ENCODE peak calls at places on chromosomes 3 and 15, in five cellular contexts. H is GM23338, C is bronchial epithelial cell, I is neural crest cell, Y is fibroblast of pulmonary artery. S is an unnamed sample.

GRCh38 chr3:96083610-96084009 is 730.8 kb upstream of the EPHA6 start:
- DNase-seq in H (no peak), C (no peak), I (no peak), Y (no peak), S (no peak)

GRCh38 chr15:65796610-65797012 is 4.5 kb upstream of the DENND4A start:
- DNase-seq in H (no peak), C (peak), I (no peak), Y (peak), S (no peak)

GRCh38 chr3:127900536-127900935 is 14.5 kb upstream of the KBTBD12 start:
- DNase-seq in H (no peak), C (no peak), I (no peak), Y (no peak), S (no peak)

GRCh38 chr3:161316006-161316689 is 55.2 kb downstream of the SPTSSB start:
- DNase-seq in H (no peak), C (peak), I (no peak), Y (peak), S (no peak)

GRCh38 chr3:160618363-160618762 is 53.0 kb upstream of the KPNA4 start:
- DNase-seq in H (no peak), C (no peak), I (no peak), Y (no peak), S (no peak)

GRCh38 chr3:194952882-194953281 is 267.2 kb downstream of the FAM43A start:
- DNase-seq in H (peak), C (no peak), I (no peak), Y (no peak), S (no peak)

GRCh38 chr3:106184540-106185457 is 316.0 kb upstream of the CBLB start:
- DNase-seq in H (no peak), C (no peak), I (no peak), Y (no peak), S (peak)

GRCh38 chr15:71440479-71441071 is 325.3 kb downstream of the THSD4 start:
- DNase-seq in H (peak), C (peak), I (no peak), Y (peak), S (peak)

GRCh38 chr15:64883097-64883581 is 28.6 kb upstream of the ANKDD1A start:
- DNase-seq in H (no peak), C (peak), I (no peak), Y (peak), S (peak)

GRCh38 chr3:119990888-119991287 is 103.4 kb downstream of the GSK3B start:
- DNase-seq in H (no peak), C (peak), I (no peak), Y (peak), S (no peak)

GRCh38 chr3:157410945-157411344 is 25.7 kb upstream of the PTX3 start:
- DNase-seq in H (no peak), C (no peak), I (no peak), Y (no peak), S (no peak)

GRCh38 chr15:25933456-25934158 is 70.5 kb upstream of the ATP10A start:
- DNase-seq in H (peak), C (peak), I (peak), Y (peak), S (peak)

GRCh38 chr15:75578948-75579908 is at the start of gene PTPN9:
- DNase-seq in H (peak), C (peak), I (peak), Y (peak), S (peak)

GRCh38 chr3:186909078-186909853 is 21.1 kb upstream of the ST6GAL1 start:
- DNase-seq in H (peak), C (no peak), I (no peak), Y (no peak), S (no peak)

GRCh38 chr3:50885491-50885890 is 210.8 kb downstream of the DOCK3 start:
- DNase-seq in H (peak), C (peak), I (no peak), Y (no peak), S (no peak)

GRCh38 chr3:173066044-173066679 is 74.9 kb downstream of the SPATA16 start:
- DNase-seq in H (no peak), C (peak), I (no peak), Y (peak), S (no peak)

GRCh38 chr3:108391917-108392585 is 95.7 kb downstream of the HHLA2 start:
- DNase-seq in H (no peak), C (peak), I (no peak), Y (peak), S (no peak)

GRCh38 chr15:65578904-65579728 is 31.8 kb downstream of the INTS14 start:
- DNase-seq in H (peak), C (no peak), I (no peak), Y (no peak), S (no peak)

GRCh38 chr15:38531509-38531908 is 33.1 kb downstream of the RASGRP1 start:
- DNase-seq in H (no peak), C (peak), I (no peak), Y (peak), S (no peak)

GRCh38 chr15:68768321-68768720 is 52.4 kb downstream of the ANP32A start:
- DNase-seq in H (no peak), C (peak), I (no peak), Y (no peak), S (no peak)

GRCh38 chr3:132721479-132722164 is 587 bp downstream of the NPHP3 start:
- DNase-seq in H (peak), C (peak), I (no peak), Y (peak), S (no peak)

GRCh38 chr15:57559875-57560274 is 31.8 kb upstream of the MYZAP start:
- DNase-seq in H (peak), C (peak), I (peak), Y (peak), S (peak)

GRCh38 chr3:46707601-46708011 is 6.4 kb downstream of the TMIE start:
- DNase-seq in H (no peak), C (no peak), I (no peak), Y (no peak), S (no peak)

GRCh38 chr3:46709147-46709654 is 8.0 kb downstream of the TMIE start:
- DNase-seq in H (no peak), C (no peak), I (no peak), Y (no peak), S (no peak)

GRCh38 chr3:46706771-46707582 is 5.8 kb downstream of the TMIE start:
- DNase-seq in H (peak), C (no peak), I (no peak), Y (no peak), S (no peak)

GRCh38 chr3:46709721-46710120 is 7.9 kb downstream of the PRSS50 start:
- DNase-seq in H (no peak), C (no peak), I (no peak), Y (no peak), S (no peak)

GRCh38 chr3:46708401-46709146 is 7.4 kb downstream of the TMIE start:
- DNase-seq in H (no peak), C (no peak), I (no peak), Y (no peak), S (no peak)
- TF ChIP-seq CTCF in H (no peak), C (no peak), I (no peak), Y (no peak), S (no peak)

GRCh38 chr15:30042556-30042955 is 40.2 kb upstream of the GOLGA8J start:
- DNase-seq in H (no peak), C (no peak), I (no peak), Y (peak), S (no peak)

GRCh38 chr15:30044377-30044776 is 38.4 kb upstream of the GOLGA8J start:
- DNase-seq in H (no peak), C (no peak), I (no peak), Y (no peak), S (no peak)

GRCh38 chr15:30041868-30042267 is 40.9 kb upstream of the GOLGA8J start:
- DNase-seq in H (no peak), C (no peak), I (no peak), Y (no peak), S (no peak)

GRCh38 chr15:30046414-30046813 is 36.3 kb upstream of the GOLGA8J start:
- DNase-seq in H (no peak), C (no peak), I (no peak), Y (no peak), S (no peak)

GRCh38 chr15:30043211-30043655 is 39.5 kb upstream of the GOLGA8J start:
- DNase-seq in H (no peak), C (peak), I (no peak), Y (peak), S (no peak)
- TF ChIP-seq CTCF in H (peak), C (peak), I (no peak), Y (peak), S (no peak)

DNA sequence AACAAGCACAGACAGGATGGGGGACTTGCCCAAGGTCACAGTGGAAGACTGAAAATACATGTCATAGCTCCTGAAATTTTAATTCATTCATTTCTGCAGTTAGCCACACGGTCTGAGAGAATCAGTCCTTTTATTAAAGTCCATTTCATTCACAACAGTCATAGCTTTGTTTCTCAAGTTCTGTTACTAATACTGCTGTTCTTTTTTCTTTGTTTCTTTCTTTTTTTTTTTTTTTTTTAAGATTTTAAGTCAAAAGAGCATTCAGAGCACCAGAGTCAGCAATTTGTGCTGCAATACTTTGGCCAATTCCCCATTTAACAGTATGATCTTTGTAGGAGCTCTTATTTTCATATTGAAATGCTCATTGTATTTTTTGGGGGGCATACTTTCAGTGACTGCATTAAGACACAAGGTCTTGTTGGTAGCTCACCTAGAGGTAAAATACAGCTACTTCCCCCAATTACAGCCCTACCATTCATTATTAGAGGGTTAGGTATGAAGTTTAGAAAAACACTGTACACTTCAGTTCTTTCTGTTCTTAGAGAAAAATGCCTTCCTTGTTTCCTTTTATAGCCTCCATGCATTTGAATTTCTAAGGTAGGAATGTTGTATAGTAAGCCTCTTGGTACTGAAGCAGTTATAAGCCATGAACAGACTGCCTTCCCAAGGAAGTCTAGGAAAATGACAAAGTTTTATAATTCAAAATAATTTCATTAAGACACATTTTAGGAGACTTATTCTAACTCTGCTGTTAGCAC is 9.6 kb downstream of the GALK2 start:
- DNase-seq in H (no peak), C (peak), I (no peak), Y (no peak), S (no peak)
- TF ChIP-seq CTCF in H (no peak), C (no peak), I (no peak), Y (no peak), S (no peak)

GRCh38 chr3:8975081-8976020 is 12.1 kb upstream of the RAD18 start:
- DNase-seq in H (peak), C (no peak), I (no peak), Y (no peak), S (no peak)

GRCh38 chr3:8974458-8974857 is 11.2 kb upstream of the RAD18 start:
- DNase-seq in H (no peak), C (no peak), I (no peak), Y (no peak), S (no peak)

GRCh38 chr3:8969246-8969645 is 6.0 kb upstream of the RAD18 start:
- DNase-seq in H (no peak), C (no peak), I (no peak), Y (no peak), S (no peak)

GRCh38 chr3:8970971-8971589 is 7.8 kb upstream of the RAD18 start:
- DNase-seq in H (peak), C (peak), I (peak), Y (peak), S (peak)

GRCh38 chr3:8972614-8973013 is 9.3 kb upstream of the RAD18 start:
- DNase-seq in H (no peak), C (peak), I (no peak), Y (peak), S (no peak)
- TF ChIP-seq CTCF in H (no peak), C (no peak), I (no peak), Y (no peak), S (no peak)

DNA sequence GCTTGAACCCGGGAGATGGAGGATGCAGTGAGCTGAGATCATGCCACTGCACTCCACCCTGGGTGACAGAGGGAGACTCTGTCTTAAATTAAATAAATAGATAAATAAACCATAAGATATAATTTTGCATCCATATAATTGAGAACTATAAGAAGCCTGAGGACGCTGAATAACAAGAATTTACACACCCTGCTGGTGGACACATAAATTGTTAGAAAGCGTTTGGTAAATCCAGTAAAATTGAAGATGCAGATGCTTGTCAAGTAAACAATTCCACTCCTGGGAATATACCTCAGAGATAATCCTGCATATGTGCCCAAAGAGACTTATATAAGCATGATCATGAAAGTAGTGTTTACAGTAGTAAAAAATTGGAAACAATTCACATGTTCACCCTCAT is 41.7 kb downstream of the TTC23 start:
- DNase-seq in H (no peak), C (no peak), I (no peak), Y (no peak), S (no peak)
- TF ChIP-seq CTCF in H (no peak), C (no peak), I (peak), Y (no peak), S (no peak)

S was measured in GM20000.